ENCODE peak calls at places on chromosomes 3 and 15, in four cellular contexts. Q, N, H and J are unnamed samples.
A peak's percentile ranks its signal among the peaks of the same experiment; 100 is the strongest.

GRCh38 chr3:104066658-104067057 is 1300.1 kb upstream of the ALCAM start:
- DNase-seq in Q (peak; percentile 67), N (no peak), H (peak; percentile 32), J (no peak)

GRCh38 chr3:170712798-170713197 is 126.9 kb upstream of the SLC7A14 start:
- DNase-seq in Q (no peak), N (no peak), H (no peak), J (no peak)

GRCh38 chr3:69212411-69213160 is 90.2 kb upstream of the LMOD3 start:
- DNase-seq in Q (peak; percentile 99), N (peak; percentile 89), H (peak; percentile 84), J (no peak)

GRCh38 chr15:83039206-83039605 is 27.8 kb upstream of the C15orf40 start:
- DNase-seq in Q (no peak), N (no peak), H (no peak), J (no peak)

GRCh38 chr15:26889298-26889898 is 22.5 kb downstream of the GABRA5 start:
- DNase-seq in Q (peak; percentile 72), N (peak; percentile 82), H (peak; percentile 53), J (no peak)

GRCh38 chr15:83947156-83947555 is 288.4 kb upstream of the GOLGA6L4 start:
- DNase-seq in Q (no peak), N (no peak), H (no peak), J (no peak)

GRCh38 chr15:74955796-74956647 is 550 bp downstream of the RPP25 start:
- DNase-seq in Q (no peak), N (peak; percentile 85), H (peak; percentile 85), J (peak; percentile 86)

GRCh38 chr15:77387355-77388105 is 32.4 kb downstream of the PEAK1 start:
- DNase-seq in Q (no peak), N (no peak), H (peak; percentile 30), J (no peak)

GRCh38 chr3:139101396-139101795 is 56.7 kb upstream of the PRR23C start:
- DNase-seq in Q (no peak), N (no peak), H (no peak), J (no peak)

GRCh38 chr3:64244011-64244942 is 19.0 kb upstream of the PRICKLE2 start:
- DNase-seq in Q (peak; percentile 44), N (peak; percentile 71), H (peak; percentile 62), J (no peak)

DNA sequence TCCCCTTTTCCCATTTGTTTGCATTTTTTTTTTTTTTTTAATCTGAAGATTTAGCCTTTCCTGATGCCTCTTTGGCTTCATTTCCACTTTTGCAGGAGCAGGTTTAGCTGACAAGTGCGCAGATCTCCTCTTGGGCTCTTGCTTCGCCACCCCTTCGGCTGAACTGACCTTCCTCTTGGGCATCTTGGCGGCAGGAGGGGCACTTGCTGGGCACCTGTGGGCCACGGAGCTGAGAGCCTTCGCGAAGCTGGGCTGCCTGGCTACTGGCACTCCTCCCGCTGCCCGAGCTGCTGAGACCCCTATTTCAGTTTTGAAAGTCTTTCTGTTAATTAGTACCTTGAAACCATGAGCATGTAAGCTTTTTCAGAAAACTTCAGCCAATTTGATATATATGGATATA is 8.8 kb downstream of the ARL13B start:
- DNase-seq in Q (no peak), N (no peak), H (no peak), J (no peak)
- H3K4me3 ChIP-seq in Q (no peak overlapping the region), N (no peak overlapping the region), H (no peak overlapping the region), J (no peak overlapping the region)

DNA sequence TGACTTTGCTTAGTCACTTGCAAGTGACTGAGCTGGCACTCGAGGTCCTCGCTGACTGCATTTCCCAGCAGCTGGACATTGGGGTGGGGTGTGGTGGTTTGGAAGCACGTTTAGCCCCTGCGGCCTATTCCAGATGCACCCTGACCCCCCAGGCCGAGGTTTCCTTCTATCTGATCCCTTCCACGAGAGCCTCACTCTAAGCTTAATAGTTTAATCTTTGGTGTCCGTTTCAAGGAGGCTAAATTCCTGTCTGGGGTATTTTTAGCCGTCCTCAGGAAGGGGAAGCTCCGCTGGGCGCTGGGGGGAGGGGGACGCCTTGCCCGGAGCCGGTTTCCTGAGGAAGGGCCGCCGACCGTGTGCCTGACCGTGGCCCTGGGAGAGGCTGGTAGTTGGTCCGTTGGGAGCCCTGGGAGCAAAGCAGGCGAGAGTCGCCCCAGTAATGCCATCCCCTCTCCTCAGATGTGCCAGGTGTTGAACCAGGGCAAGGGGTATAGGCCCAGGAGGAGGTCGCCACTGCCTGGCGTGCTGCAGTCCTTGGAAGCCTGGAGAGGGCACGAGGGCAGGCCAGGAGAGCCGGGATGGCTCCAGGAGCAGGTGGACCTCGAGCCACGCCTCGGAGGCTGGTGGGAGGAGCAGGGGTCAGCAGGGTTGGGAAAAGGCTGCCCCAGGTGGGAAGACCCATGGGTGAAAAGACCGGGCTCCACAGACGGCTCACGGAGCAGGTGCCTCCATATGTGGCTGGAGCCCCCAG is 37.2 kb downstream of the IDH2 start:
- DNase-seq in Q (no peak), N (no peak), H (no peak), J (peak; percentile 43)
- H3K4me3 ChIP-seq in Q (no peak overlapping the region), N (no peak overlapping the region), H (no peak overlapping the region), J (no peak overlapping the region)

GRCh38 chr3:195582947-195583346 is 793 bp downstream of the APOD start:
- DNase-seq in Q (peak; percentile 26), N (peak; percentile 25), H (no peak), J (no peak)
- H3K4me3 ChIP-seq in Q (no peak overlapping the region), N (no peak overlapping the region), H (no peak overlapping the region), J (no peak overlapping the region)

GRCh38 chr3:179452166-179452544 is 885 bp upstream of the GNB4 start:
- DNase-seq in Q (no peak), N (no peak), H (peak; percentile 79), J (no peak)
- H3K4me3 ChIP-seq in Q (peak overlapping the region; percentile 62), N (no peak overlapping the region), H (peak overlapping the region; percentile 95), J (no peak overlapping the region)

GRCh38 chr15:63299981-63300575 is 22.7 kb downstream of the APH1B start:
- DNase-seq in Q (no peak), N (no peak), H (no peak), J (no peak)
- H3K4me3 ChIP-seq in Q (no peak overlapping the region), N (no peak overlapping the region), H (no peak overlapping the region), J (no peak overlapping the region)

GRCh38 chr3:57544181-57545125 is at the start of gene DNAH12:
- DNase-seq in Q (no peak), N (no peak), H (peak; percentile 42), J (peak; percentile 65)
- H3K4me3 ChIP-seq in Q (peak within 1 kb of the TSS; percentile 0), N (no peak within 1 kb of the TSS), H (peak within 1 kb of the TSS; percentile 52), J (no peak within 1 kb of the TSS)

GRCh38 chr15:100042558-100042957 is 299.2 kb downstream of the ADAMTS17 start:
- DNase-seq in Q (peak; percentile 61), N (peak; percentile 10), H (no peak), J (no peak)
- H3K4me3 ChIP-seq in Q (no peak overlapping the region), N (no peak overlapping the region), H (no peak overlapping the region), J (no peak overlapping the region)

GRCh38 chr15:62822228-62822627 is 220.3 kb upstream of the TPM1 start:
- DNase-seq in Q (no peak), N (no peak), H (no peak), J (peak; percentile 51)

GRCh38 chr15:62821384-62822131 is 221.0 kb upstream of the TPM1 start:
- DNase-seq in Q (no peak), N (peak; percentile 76), H (no peak), J (no peak)

GRCh38 chr15:62824111-62824737 is 218.3 kb upstream of the TPM1 start:
- DNase-seq in Q (peak; percentile 72), N (peak; percentile 29), H (peak; percentile 87), J (no peak)

GRCh38 chr15:62816342-62817059 is 226.0 kb upstream of the TPM1 start:
- DNase-seq in Q (no peak), N (no peak), H (no peak), J (no peak)

DNA sequence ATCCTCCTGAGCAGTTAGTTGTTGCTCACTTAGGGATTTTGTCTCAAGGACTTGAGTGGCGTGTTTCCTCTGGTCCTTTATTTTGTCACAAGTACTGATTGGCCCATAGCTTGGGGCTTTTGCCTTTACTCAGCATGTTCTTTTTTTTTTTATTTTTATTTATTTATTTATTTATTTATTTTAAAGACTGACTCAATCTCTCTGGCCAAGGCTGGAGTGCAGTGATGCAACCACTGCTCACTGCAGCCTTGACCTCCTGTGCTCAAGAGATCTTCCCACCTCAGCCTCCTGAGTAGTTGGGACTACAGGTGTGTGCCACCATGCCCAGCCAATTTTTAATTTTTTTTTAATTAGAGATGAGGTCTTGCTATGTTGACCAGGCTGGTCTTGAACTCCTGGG is 223.9 kb upstream of the TPM1 start:
- DNase-seq in Q (no peak), N (no peak), H (peak; percentile 36), J (no peak)
- H3K4me3 ChIP-seq in Q (no peak overlapping the region), N (no peak overlapping the region), H (no peak overlapping the region), J (no peak overlapping the region)